ENCODE peak calls at places on chromosomes 12 and 14, in eight cellular contexts. W, S, H, B, U, Q, A and J are unnamed samples.
A peak's percentile ranks its signal among the peaks of the same experiment; 100 is the strongest.

GRCh38 chr12:64687816-64688599 is 71.2 kb downstream of the GNS start:
- DNase-seq in Q (peak; percentile 58), W (no peak), U (no peak), S (no peak), B (no peak), H (no peak), A (no peak), J (peak; percentile 37)

GRCh38 chr12:54259194-54260011 is 20.5 kb downstream of the CBX5 start:
- DNase-seq in W (peak; percentile 47), B (peak; percentile 64), H (peak; percentile 95), Q (peak; percentile 87), A (peak; percentile 88), U (peak; percentile 92), S (peak; percentile 58), J (peak; percentile 87)

GRCh38 chr12:100348657-100349454 is 8.0 kb upstream of the SLC17A8 start:
- DNase-seq in A (no peak), Q (peak; percentile 38), B (no peak), W (no peak), H (peak; percentile 34), S (no peak), U (no peak), J (no peak)

GRCh38 chr14:23729720-23730387 is 93.7 kb downstream of the DHRS2 start:
- DNase-seq in S (no peak), U (peak; percentile 27), Q (no peak), H (peak; percentile 28), B (no peak), W (no peak), A (no peak), J (no peak)

GRCh38 chr12:106297681-106298080 is 4.9 kb upstream of the TCP11L2 start:
- DNase-seq in Q (no peak), U (no peak), B (no peak), H (no peak), A (no peak), S (peak; percentile 51), W (no peak), J (no peak)

GRCh38 chr12:54300732-54301427 is at the start of gene NFE2:
- DNase-seq in U (peak; percentile 71), A (no peak), H (peak; percentile 63), Q (peak; percentile 77), S (no peak), B (peak; percentile 54), W (no peak), J (peak; percentile 92)

GRCh38 chr14:43949410-43949809 is 557.7 kb downstream of the FSCB start:
- DNase-seq in S (no peak), A (no peak), W (no peak), H (no peak), U (no peak), Q (no peak), B (no peak), J (no peak)

GRCh38 chr14:21965042-21965441 is 291.4 kb upstream of the OR4E1 start:
- DNase-seq in U (no peak), B (no peak), Q (no peak), A (no peak), H (no peak), W (no peak), S (no peak), J (no peak)

GRCh38 chr14:52259452-52259851 is 8.0 kb upstream of the PTGDR start:
- DNase-seq in H (no peak), A (no peak), B (no peak), W (no peak), U (no peak), Q (no peak), S (no peak), J (no peak)

GRCh38 chr14:105052110-105052458 is 13.1 kb downstream of the GPR132 start:
- DNase-seq in S (no peak), Q (no peak), U (no peak), H (no peak), W (no peak), A (no peak), B (no peak), J (no peak)

GRCh38 chr14:105050551-105050897 is 14.7 kb downstream of the GPR132 start:
- DNase-seq in B (peak; percentile 79), S (no peak), A (no peak), H (no peak), W (no peak), U (peak; percentile 35), Q (peak; percentile 42), J (no peak)

GRCh38 chr14:105053421-105053820 is 11.8 kb downstream of the GPR132 start:
- DNase-seq in W (no peak), Q (no peak), H (no peak), B (no peak), S (no peak), U (no peak), A (no peak), J (no peak)

GRCh38 chr14:105049753-105050550 is 15.3 kb downstream of the GPR132 start:
- DNase-seq in H (no peak), Q (no peak), B (no peak), U (no peak), A (no peak), W (no peak), S (no peak), J (no peak)

DNA sequence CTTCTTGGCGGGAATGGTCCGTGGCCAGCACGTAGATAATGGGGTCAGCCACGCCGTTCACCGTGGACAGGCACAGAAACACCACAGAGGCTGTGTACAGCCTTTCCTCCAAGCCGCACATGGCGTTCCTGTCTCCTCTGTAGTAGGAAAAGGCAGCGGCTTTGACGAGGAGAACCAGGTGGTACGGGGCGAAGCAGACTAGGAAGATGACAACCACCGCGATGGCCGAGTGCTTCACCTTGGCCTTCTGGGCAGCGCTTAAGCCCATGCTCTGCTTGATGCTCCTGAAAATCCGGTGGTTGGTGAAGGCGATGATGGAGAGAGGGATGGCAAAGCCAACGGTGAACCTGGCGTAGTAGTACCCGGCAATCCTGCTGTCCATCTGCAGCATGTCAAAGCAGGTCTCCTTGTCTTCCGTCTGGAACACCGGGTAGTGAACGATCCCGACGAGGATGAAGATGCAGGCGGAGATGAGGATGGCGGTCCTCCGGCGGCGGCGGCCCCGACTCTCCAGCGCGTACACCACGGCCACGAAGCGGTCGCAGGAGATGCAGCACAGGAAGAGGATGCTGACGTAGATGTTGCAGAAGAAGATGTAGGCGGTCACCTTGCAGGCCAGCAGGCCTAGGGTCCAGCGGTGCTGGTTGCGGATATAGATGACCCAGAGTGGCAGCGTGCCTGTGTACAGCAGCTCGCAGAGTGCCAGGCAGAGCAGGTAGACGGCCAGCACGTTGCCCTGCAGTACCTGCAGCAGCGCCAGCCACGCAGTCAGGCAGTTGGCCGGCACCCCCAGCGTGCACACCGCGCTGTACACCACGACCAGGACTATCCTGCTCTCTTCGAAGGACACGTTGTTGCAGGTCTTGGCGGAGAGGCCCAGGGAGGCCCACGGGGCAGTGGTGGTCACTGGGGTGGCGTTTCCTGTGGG is 13.8 kb downstream of the GPR132 start:
- DNase-seq in W (no peak), B (no peak), S (no peak), Q (no peak), A (no peak), U (no peak), H (no peak), J (peak; percentile 78)
- TF ChIP-seq POLR2A in W (no peak), B (no peak), S (no peak), Q (no peak), A (no peak), U (no peak), H (no peak), J (no peak)

GRCh38 chr12:6960291-6961277 is 9.4 kb downstream of the PTPN6 start:
- DNase-seq in Q (peak; percentile 38), W (no peak), S (no peak), A (peak; percentile 28), H (no peak), B (peak; percentile 58), U (no peak), J (no peak)
- H3K4me1 ChIP-seq in Q (peaks cover 5% of the 10 kb centered on the region), W (peaks cover 67% of the 10 kb centered on the region), S (peaks cover 48% of the 10 kb centered on the region), A (peaks cover 8% of the 10 kb centered on the region), H (peaks cover 35% of the 10 kb centered on the region), B (peaks cover 23% of the 10 kb centered on the region), U (peaks cover 70% of the 10 kb centered on the region), J (peaks cover 76% of the 10 kb centered on the region)

GRCh38 chr14:69673578-69674305 is 62.3 kb downstream of the SUSD6 start:
- DNase-seq in W (no peak), S (no peak), A (no peak), B (no peak), U (no peak), Q (no peak), H (no peak), J (no peak)

GRCh38 chr14:69674546-69675245 is 63.3 kb downstream of the SUSD6 start:
- DNase-seq in Q (no peak), H (no peak), A (no peak), U (no peak), B (no peak), S (no peak), W (no peak), J (no peak)

GRCh38 chr14:69672372-69672771 is 61.0 kb downstream of the SUSD6 start:
- DNase-seq in A (no peak), S (peak; percentile 42), H (no peak), Q (no peak), W (no peak), U (no peak), B (no peak), J (peak; percentile 56)

GRCh38 chr14:69671365-69672050 is 60.1 kb downstream of the SUSD6 start:
- DNase-seq in B (no peak), U (no peak), Q (no peak), H (no peak), A (no peak), W (no peak), S (no peak), J (no peak)

GRCh38 chr14:69673099-69673498 is 61.7 kb downstream of the SUSD6 start:
- DNase-seq in S (peak; percentile 54), H (no peak), B (no peak), Q (no peak), W (no peak), A (no peak), U (no peak), J (no peak)
- TF ChIP-seq CTCF in S (no peak), H (no peak), B (no peak), Q (no peak), W (no peak), A (no peak), U (no peak), J (no peak)

GRCh38 chr12:14366211-14366762 is 805 bp downstream of the ATF7IP start:
- DNase-seq in Q (peak; percentile 40), H (no peak), A (no peak), W (no peak), S (no peak), U (no peak), B (no peak), J (no peak)

GRCh38 chr12:14364583-14365271 is 755 bp upstream of the ATF7IP start:
- DNase-seq in Q (no peak), S (no peak), A (no peak), W (no peak), B (no peak), U (no peak), H (no peak), J (no peak)

GRCh38 chr12:14362347-14362746 is 3.1 kb upstream of the ATF7IP start:
- DNase-seq in W (no peak), S (no peak), B (no peak), Q (no peak), H (no peak), A (no peak), U (no peak), J (no peak)

GRCh38 chr12:14367097-14367661 is 1.7 kb downstream of the ATF7IP start:
- DNase-seq in H (no peak), W (no peak), S (no peak), A (no peak), B (no peak), Q (peak; percentile 32), U (no peak), J (no peak)

GRCh38 chr12:14365294-14366210 is at the start of gene ATF7IP:
- DNase-seq in S (peak; percentile 99), A (peak; percentile 95), U (peak; percentile 75), W (peak; percentile 95), Q (peak; percentile 96), H (peak; percentile 100), B (peak; percentile 97), J (peak; percentile 98)
- TF ChIP-seq POLR2A in S (peak; percentile 85), A (peak; percentile 86), U (peak; percentile 60), W (peak; percentile 82), Q (peak; percentile 74), H (peak; percentile 77), B (peak; percentile 89), J (peak; percentile 93)